ENCODE peak calls at places on chromosomes 7 and 10, in seven cellular contexts. L is uterus, Q is cardiac fibroblast, E is fibroblast of the aortic adventitia, I is HepG2, A is HL-60, B is tibial artery. K is an unnamed sample.

GRCh38 chr7:39952791-39953190 is 2.7 kb downstream of the CDK13 start:
- DNase-seq in A (no peak), E (peak), I (no peak), L (no peak), Q (no peak), B (no peak), K (no peak)

GRCh38 chr10:122387572-122387971 is 13.1 kb downstream of the PLEKHA1 start:
- DNase-seq in Q (no peak), B (no peak), I (no peak), A (no peak), E (no peak), L (no peak), K (no peak)

GRCh38 chr7:100682228-100682741 is 8.7 kb downstream of the GNB2 start:
- DNase-seq in I (no peak), E (no peak), Q (no peak), B (no peak), A (no peak), L (no peak), K (no peak)

GRCh38 chr10:110535958-110536891 is 31.3 kb upstream of the SMC3 start:
- DNase-seq in I (peak), A (peak), Q (peak), L (no peak), E (peak), B (no peak), K (no peak)

GRCh38 chr10:52674474-52674873 is 98.1 kb downstream of the MBL2 start:
- DNase-seq in B (no peak), A (no peak), L (no peak), I (no peak), E (no peak), Q (no peak), K (no peak)

GRCh38 chr7:10468908-10469307 is 504.8 kb upstream of the PHF14 start:
- DNase-seq in A (no peak), E (no peak), Q (no peak), I (no peak), L (no peak), B (no peak), K (no peak)

GRCh38 chr7:101114492-101114891 is 12.4 kb upstream of the SERPINE1 start:
- DNase-seq in I (no peak), A (no peak), B (no peak), Q (no peak), E (no peak), L (no peak), K (no peak)

GRCh38 chr10:75042292-75042974 is 69.0 kb upstream of the SAMD8 start:
- DNase-seq in L (no peak), E (peak), B (no peak), Q (peak), I (no peak), A (no peak), K (no peak)

GRCh38 chr7:32479574-32480200 is 10.5 kb downstream of the LSM5 start:
- DNase-seq in L (no peak), E (peak), Q (peak), A (peak), B (no peak), I (peak), K (no peak)

GRCh38 chr10:73076361-73077183 is 20.1 kb downstream of the P4HA1 start:
- DNase-seq in I (no peak), L (peak), A (peak), B (peak), E (peak), Q (peak), K (no peak)

GRCh38 chr10:36026081-36026480 is 384.0 kb upstream of the FZD8 start:
- DNase-seq in L (no peak), B (no peak), Q (no peak), E (no peak), I (no peak), A (no peak), K (no peak)

GRCh38 chr10:83287374-83287773 is 851.9 kb upstream of the GHITM start:
- DNase-seq in A (no peak), I (no peak), L (no peak), E (no peak), B (no peak), Q (no peak), K (no peak)

GRCh38 chr7:2374830-2375728 is 20.5 kb downstream of the EIF3B start:
- DNase-seq in A (no peak), E (no peak), L (no peak), B (no peak), I (no peak), Q (no peak), K (no peak)

GRCh38 chr7:44145969-44146897 is 5.1 kb upstream of the MYL7 start:
- DNase-seq in I (no peak), L (peak), A (no peak), E (peak), B (peak), Q (peak), K (peak)

GRCh38 chr10:104622598-104623209 is 18.4 kb upstream of the SORCS3 start:
- DNase-seq in L (no peak), I (peak), A (peak), B (no peak), Q (no peak), E (no peak), K (no peak)

GRCh38 chr10:119203006-119203405 is 4.4 kb upstream of the GRK5 start:
- DNase-seq in B (no peak), A (no peak), L (no peak), I (peak), E (peak), Q (peak), K (no peak)

GRCh38 chr10:90968448-90969086 is 47.7 kb upstream of the ANKRD1 start:
- DNase-seq in E (peak), Q (peak), A (no peak), B (no peak), L (no peak), I (no peak), K (no peak)

GRCh38 chr7:77651544-77652162 is 44.6 kb upstream of the RSBN1L start:
- DNase-seq in I (peak), L (no peak), E (peak), A (peak), B (no peak), Q (peak), K (no peak)

GRCh38 chr10:124239134-124239533 is 145.7 kb upstream of the CHST15 start:
- DNase-seq in I (no peak), E (no peak), Q (no peak), A (no peak), B (no peak), L (no peak), K (no peak)

GRCh38 chr7:25124485-25125136 is 449 bp downstream of the CYCS start:
- DNase-seq in L (no peak), B (no peak), I (no peak), Q (no peak), A (peak), E (peak), K (no peak)

GRCh38 chr7:1021366-1021765 is 23.0 kb upstream of the GPR146 start:
- DNase-seq in B (no peak), E (no peak), Q (no peak), A (no peak), L (no peak), I (no peak), K (no peak)

GRCh38 chr7:1021931-1022330 is 22.4 kb upstream of the GPR146 start:
- DNase-seq in I (no peak), L (no peak), Q (no peak), B (no peak), E (no peak), A (no peak), K (no peak)

GRCh38 chr7:1019789-1020610 is 24.3 kb upstream of the GPR146 start:
- DNase-seq in L (no peak), Q (no peak), I (no peak), E (no peak), B (no peak), A (no peak), K (no peak)

GRCh38 chr7:1022356-1022755 is 22.0 kb upstream of the GPR146 start:
- DNase-seq in L (no peak), Q (no peak), I (no peak), B (no peak), A (no peak), E (no peak), K (no peak)

DNA sequence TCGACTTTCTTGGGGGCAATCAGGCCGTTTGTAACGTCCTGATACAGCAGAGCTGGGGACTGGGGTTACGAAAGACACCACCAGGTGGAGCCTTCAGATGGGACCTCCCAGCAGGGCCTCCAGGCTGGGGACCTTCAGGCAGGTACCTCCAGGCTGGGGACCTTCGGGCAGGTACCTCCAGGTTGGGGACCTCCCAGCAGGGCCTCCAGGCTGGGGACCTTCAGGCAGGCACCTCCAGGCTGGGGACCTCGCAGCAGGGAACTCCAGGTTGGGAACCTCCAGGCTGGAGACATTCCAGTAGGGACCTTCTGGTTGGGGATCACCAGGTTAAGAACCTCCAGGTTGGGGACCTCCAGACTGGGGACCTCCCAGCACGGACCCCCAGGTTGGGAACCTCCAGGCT is 23.5 kb upstream of the GPR146 start:
- DNase-seq in L (no peak), A (no peak), E (no peak), B (no peak), Q (no peak), I (no peak), K (no peak)
- TF ChIP-seq CTCF in L (no peak), A (no peak), E (no peak), B (peak), Q (no peak), I (peak), K (no peak)

GRCh38 chr10:2208106-2208505 is 470.8 kb upstream of the ADARB2 start:
- DNase-seq in L (no peak), Q (no peak), E (no peak), B (no peak), I (no peak), A (no peak), K (no peak)

GRCh38 chr10:2207246-2207922 is 470.1 kb upstream of the ADARB2 start:
- DNase-seq in B (no peak), I (no peak), A (no peak), Q (no peak), L (no peak), E (no peak), K (no peak)

GRCh38 chr10:2212196-2212719 is 474.9 kb upstream of the ADARB2 start:
- DNase-seq in Q (no peak), L (no peak), I (no peak), A (no peak), B (no peak), E (no peak), K (no peak)

GRCh38 chr10:2214035-2214434 is 476.7 kb upstream of the ADARB2 start:
- DNase-seq in B (no peak), E (peak), A (no peak), L (no peak), I (no peak), Q (no peak), K (no peak)

DNA sequence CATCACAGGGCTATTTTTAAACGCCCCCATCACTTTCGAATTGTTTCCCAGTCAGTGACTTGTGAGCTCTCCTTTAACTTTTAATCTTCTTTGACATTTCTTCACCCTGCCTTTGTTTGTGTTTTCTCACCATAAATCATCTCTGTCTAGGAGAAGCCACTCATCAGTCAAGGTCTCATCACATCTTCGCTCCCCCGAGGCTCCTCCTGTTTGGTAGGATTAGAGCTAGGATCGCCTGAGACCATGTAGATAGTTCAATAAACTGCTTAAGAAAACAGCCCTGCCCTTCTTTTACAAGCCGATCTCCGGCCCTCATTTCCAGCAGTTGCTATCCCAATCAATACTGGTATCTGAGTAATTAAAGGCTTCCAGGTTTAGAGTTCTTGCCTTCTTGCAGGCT is 472.8 kb upstream of the ADARB2 start:
- DNase-seq in Q (no peak), L (no peak), A (no peak), B (no peak), E (no peak), I (no peak), K (no peak)
- TF ChIP-seq CTCF in Q (no peak), L (no peak), A (no peak), B (no peak), E (no peak), I (no peak), K (no peak)

GRCh38 chr7:151402029-151402835 is 7.6 kb downstream of the WDR86 start:
- DNase-seq in L (no peak), I (no peak), A (no peak), B (no peak), Q (no peak), E (no peak), K (no peak)
- TF ChIP-seq CTCF in L (no peak), I (no peak), A (no peak), B (no peak), Q (no peak), E (no peak), K (no peak)

DNA sequence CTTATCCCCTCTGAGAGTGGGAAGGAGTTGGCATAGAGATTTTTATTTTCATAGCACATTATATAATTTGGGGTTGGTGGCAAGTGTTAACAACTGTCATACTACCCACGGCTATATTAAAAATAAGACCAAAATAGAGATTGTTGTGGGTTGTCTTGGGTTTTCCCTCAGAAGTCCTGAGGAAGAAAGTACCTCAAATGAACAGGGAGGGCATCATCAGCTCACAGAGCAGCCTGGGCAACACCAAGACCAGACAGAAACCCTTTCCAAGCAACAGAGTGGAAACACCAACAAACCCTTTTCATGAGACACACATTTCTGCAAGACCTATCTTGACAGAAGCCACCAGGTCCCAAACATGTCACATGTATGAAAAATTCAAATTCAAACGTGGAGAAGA is 121.2 kb downstream of the GLI3 start:
- DNase-seq in Q (no peak), I (no peak), B (no peak), E (no peak), L (no peak), A (no peak), K (no peak)
- TF ChIP-seq CTCF in Q (no peak), I (no peak), B (no peak), E (no peak), L (no peak), A (no peak), K (no peak)

DNA sequence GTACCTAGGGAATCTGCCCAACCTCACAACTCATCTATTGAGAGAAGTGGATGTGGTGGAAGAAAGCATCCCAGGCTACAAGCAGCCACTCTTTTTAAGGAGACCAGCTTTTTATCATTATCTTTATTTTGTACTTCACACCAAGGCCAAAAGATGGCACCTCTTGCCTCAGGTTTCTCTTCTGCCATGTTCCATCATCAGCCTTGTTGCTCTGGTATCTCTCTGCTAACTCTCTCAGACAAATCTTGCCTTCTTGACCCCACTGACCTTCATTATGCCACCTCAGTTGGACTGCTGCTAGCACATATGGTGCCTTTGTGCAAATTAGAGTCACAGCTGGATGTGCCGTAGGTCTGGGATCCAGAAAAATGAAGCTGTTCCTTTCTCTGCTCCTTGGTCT is 47.2 kb upstream of the DYNC1I1 start:
- DNase-seq in E (no peak), B (no peak), I (no peak), Q (no peak), A (no peak), L (no peak), K (no peak)
- TF ChIP-seq CTCF in E (no peak), B (no peak), I (no peak), Q (no peak), A (no peak), L (no peak), K (no peak)

DNA sequence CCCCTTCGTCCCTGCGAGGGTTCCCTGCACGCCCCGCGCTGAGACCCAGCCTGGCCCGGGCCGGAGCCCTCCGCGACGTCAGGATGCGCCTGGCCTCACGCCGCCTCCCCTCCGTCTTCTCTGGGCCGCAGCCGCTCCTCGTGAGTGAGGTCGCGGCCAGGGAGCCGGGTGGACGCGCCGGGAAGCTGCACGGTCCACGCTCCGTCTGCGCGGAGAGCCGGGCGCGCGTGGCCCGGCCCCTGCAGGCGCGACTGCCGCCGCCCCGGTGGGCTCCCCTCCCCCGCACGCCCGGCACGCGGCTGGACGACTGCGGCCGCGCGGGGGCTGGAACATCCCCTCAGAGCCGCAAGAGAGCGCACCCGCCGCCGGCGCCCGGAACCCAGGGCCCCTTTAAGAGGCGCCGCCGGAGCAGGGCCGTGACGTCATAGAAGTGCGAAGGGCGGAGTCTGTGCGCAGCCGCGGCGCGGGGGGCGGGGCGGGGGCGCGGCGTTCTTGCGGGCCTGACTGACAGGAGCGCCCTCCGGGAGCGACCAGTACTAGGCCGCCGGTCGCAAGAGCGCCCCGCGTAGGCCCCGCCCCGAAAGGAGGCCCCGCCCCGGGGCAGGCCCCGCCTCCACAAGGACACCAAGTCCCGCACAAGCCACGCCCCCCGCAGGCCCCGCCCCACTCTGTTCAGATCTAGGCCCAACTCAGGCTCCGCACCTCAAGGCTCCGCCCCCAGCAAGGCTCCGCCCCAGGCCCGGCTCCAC is 449 bp upstream of the INPP5A start:
- DNase-seq in A (peak), L (peak), E (peak), I (peak), Q (peak), B (peak), K (peak)
- TF ChIP-seq CTCF in A (no peak), L (peak), E (peak), I (peak), Q (no peak), B (no peak), K (no peak)

GRCh38 chr10:60189861-60190475 is 199.7 kb downstream of the ANK3 start:
- DNase-seq in A (no peak), Q (peak), L (no peak), B (no peak), E (no peak), I (no peak), K (no peak)
- TF ChIP-seq CTCF in A (no peak), Q (no peak), L (no peak), B (no peak), E (no peak), I (no peak), K (no peak)

GRCh38 chr10:71396084-71396713 is 521 bp upstream of the CDH23 start:
- DNase-seq in E (no peak), L (peak), A (no peak), I (no peak), Q (peak), B (no peak), K (no peak)

GRCh38 chr10:71396714-71397339 is at the start of gene CDH23:
- DNase-seq in L (peak), I (no peak), B (no peak), Q (no peak), A (no peak), E (no peak), K (no peak)

GRCh38 chr10:71393841-71394475 is 2.8 kb upstream of the CDH23 start:
- DNase-seq in L (no peak), E (no peak), Q (no peak), A (no peak), B (no peak), I (no peak), K (no peak)

GRCh38 chr10:71394926-71395562 is 1.7 kb upstream of the CDH23 start:
- DNase-seq in E (no peak), L (no peak), Q (no peak), I (no peak), B (no peak), A (no peak), K (no peak)

GRCh38 chr10:71395621-71396020 is 1.1 kb upstream of the CDH23 start:
- DNase-seq in I (no peak), B (no peak), Q (no peak), L (no peak), E (no peak), A (no peak), K (no peak)
- TF ChIP-seq CTCF in I (no peak), B (no peak), Q (no peak), L (no peak), E (no peak), A (no peak), K (no peak)